ENCODE peak calls at places on chromosomes 4 and X, in seven cellular contexts. M is SK-N-SH, Y is K562, Z is HepG2, C is GM12892, F is GM12878, P is H1. Q is an unnamed sample.

GRCh38 chrX:48068096-48068887 is 3.1 kb downstream of the ZNF630 start:
- DNase-seq in P (no peak), Y (no peak), Z (no peak), M (peak), F (no peak), C (no peak), Q (no peak)

GRCh38 chr4:149956678-149957077 is 121.6 kb upstream of the DCLK2 start:
- DNase-seq in Z (no peak), M (no peak), F (no peak), Y (no peak), C (no peak), P (no peak), Q (no peak)

GRCh38 chrX:39821011-39821708 is 276.6 kb downstream of the BCOR start:
- DNase-seq in Y (no peak), F (no peak), P (peak), C (peak), M (peak), Z (no peak), Q (no peak)

GRCh38 chr4:1767058-1767769 is 25.9 kb upstream of the FGFR3 start:
- DNase-seq in M (peak), Y (peak), P (no peak), C (no peak), F (no peak), Z (no peak), Q (no peak)

GRCh38 chr4:2250764-2251072 is 8.8 kb upstream of the HAUS3 start:
- DNase-seq in M (peak), C (peak), Z (no peak), P (no peak), Y (no peak), F (no peak), Q (peak)

GRCh38 chrX:123291623-123292022 is 107.5 kb downstream of the GRIA3 start:
- DNase-seq in M (peak), Y (no peak), P (no peak), F (no peak), Z (no peak), C (no peak), Q (no peak)

GRCh38 chr4:161856711-161857326 is 307.0 kb downstream of the FSTL5 start:
- DNase-seq in C (no peak), M (peak), Z (no peak), P (no peak), Y (no peak), F (no peak), Q (no peak)

GRCh38 chr4:96677499-96677898 is 837.6 kb downstream of the PDHA2 start:
- DNase-seq in C (no peak), Z (no peak), Y (no peak), P (no peak), F (no peak), M (no peak), Q (no peak)

GRCh38 chrX:40912576-40912975 is 172.7 kb upstream of the USP9X start:
- DNase-seq in C (no peak), M (no peak), Z (no peak), F (no peak), P (no peak), Y (no peak), Q (no peak)

GRCh38 chrX:105515561-105515960 is 295.1 kb upstream of the TEX13A start:
- DNase-seq in F (no peak), Z (no peak), C (no peak), Y (no peak), M (no peak), P (no peak), Q (no peak)

GRCh38 chrX:15749642-15750610 is 11.9 kb downstream of the CA5B start:
- DNase-seq in Z (no peak), Y (no peak), F (no peak), M (no peak), P (no peak), C (no peak), Q (no peak)

GRCh38 chrX:15739886-15740285 is 1.8 kb downstream of the CA5B start:
- DNase-seq in P (no peak), M (no peak), C (no peak), F (no peak), Z (no peak), Y (no peak), Q (no peak)

GRCh38 chrX:15747626-15748173 is 9.6 kb downstream of the CA5B start:
- DNase-seq in M (no peak), Y (no peak), Z (no peak), F (no peak), C (no peak), P (no peak), Q (no peak)

GRCh38 chrX:15745179-15745578 is 7.1 kb downstream of the CA5B start:
- DNase-seq in Y (no peak), M (no peak), Z (peak), F (no peak), P (no peak), C (no peak), Q (no peak)

DNA sequence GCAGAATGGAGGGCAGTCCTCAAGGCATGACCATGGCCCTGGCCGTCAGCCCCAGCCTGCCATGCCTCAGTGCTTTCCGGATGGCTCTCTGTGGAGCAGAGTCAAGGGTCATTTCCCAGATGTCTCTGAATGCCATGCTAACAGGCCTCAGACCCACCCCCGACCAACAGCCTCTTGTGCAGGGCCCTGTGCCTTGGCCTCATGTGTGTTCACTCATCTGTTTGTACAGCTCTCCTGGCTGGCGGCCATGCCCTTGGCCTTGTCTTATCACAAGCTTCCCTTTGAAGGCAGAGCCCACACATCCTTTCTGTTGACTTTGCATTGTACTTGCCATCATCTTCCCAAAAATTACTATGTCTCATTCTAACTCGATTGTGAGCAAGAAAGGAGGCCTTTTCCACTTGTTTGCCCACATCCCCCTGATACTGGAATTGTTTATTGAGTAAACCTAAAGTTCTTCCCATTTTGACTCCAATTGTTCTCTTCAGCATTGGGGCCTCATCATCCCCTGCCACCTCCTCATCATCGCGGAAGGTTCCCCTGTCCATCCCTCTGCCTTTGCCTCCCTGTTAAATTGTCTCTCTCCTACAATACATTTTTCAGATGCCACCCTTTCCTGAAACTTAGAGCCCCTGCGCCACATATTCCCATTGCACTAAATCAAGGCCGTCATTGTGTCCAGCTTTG is 6.3 kb downstream of the CA5B start:
- DNase-seq in P (no peak), F (no peak), C (no peak), Z (peak), Y (no peak), M (no peak), Q (no peak)
- TF ChIP-seq TAF1 in P (no peak), F (no peak), C (no peak), Z (no peak), Y (no peak), M (no peak), Q (no peak)

GRCh38 chr4:123699823-123700822 is 303.5 kb downstream of the SPRY1 start:
- DNase-seq in Z (peak), P (no peak), M (no peak), Y (no peak), C (no peak), F (no peak), Q (no peak)
- TF ChIP-seq TAF1 in Z (no peak), P (no peak), M (no peak), Y (no peak), C (no peak), F (no peak), Q (no peak)

GRCh38 chr4:146340798-146341197 is 126.5 kb downstream of the REELD1 start:
- DNase-seq in Z (no peak), Y (no peak), P (no peak), C (no peak), F (no peak), M (peak), Q (no peak)
- TF ChIP-seq TAF1 in Z (no peak), Y (no peak), P (no peak), C (no peak), F (no peak), M (no peak), Q (no peak)

GRCh38 chr4:39975488-39976089 is 2.1 kb downstream of the PDS5A start:
- DNase-seq in C (no peak), Z (no peak), P (no peak), M (no peak), Y (no peak), F (no peak), Q (no peak)

GRCh38 chr4:39977489-39978377 is at the start of gene PDS5A:
- DNase-seq in Y (peak), Z (peak), C (peak), P (peak), F (peak), M (peak), Q (peak)

GRCh38 chr4:39978378-39978775 is 666 bp upstream of the PDS5A start:
- DNase-seq in Y (no peak), F (no peak), Z (no peak), P (no peak), M (no peak), C (no peak), Q (no peak)

GRCh38 chr4:39976141-39976944 is 1.4 kb downstream of the PDS5A start:
- DNase-seq in M (peak), Y (peak), Z (peak), C (peak), F (no peak), P (peak), Q (peak)

GRCh38 chr4:39976945-39977488 is 694 bp downstream of the PDS5A start:
- DNase-seq in F (no peak), Z (no peak), Y (no peak), P (no peak), C (peak), M (no peak), Q (peak)
- TF ChIP-seq TAF1 in F (no peak), Z (peak), Y (no peak), P (no peak), C (no peak), M (no peak), Q (no peak)

GRCh38 chrX:57241967-57242366 is 44.5 kb upstream of the FAAH2 start:
- DNase-seq in C (no peak), F (no peak), Y (no peak), P (no peak), M (no peak), Z (no peak), Q (no peak)
- TF ChIP-seq TAF1 in C (no peak), F (no peak), Y (no peak), P (no peak), M (no peak), Z (no peak), Q (no peak)

GRCh38 chr4:107838763-107839162 is 14.0 kb downstream of the SGMS2 start:
- DNase-seq in F (no peak), P (no peak), C (no peak), M (no peak), Y (no peak), Z (no peak), Q (no peak)
- TF ChIP-seq TAF1 in F (no peak), P (no peak), C (no peak), M (no peak), Y (no peak), Z (no peak), Q (no peak)

DNA sequence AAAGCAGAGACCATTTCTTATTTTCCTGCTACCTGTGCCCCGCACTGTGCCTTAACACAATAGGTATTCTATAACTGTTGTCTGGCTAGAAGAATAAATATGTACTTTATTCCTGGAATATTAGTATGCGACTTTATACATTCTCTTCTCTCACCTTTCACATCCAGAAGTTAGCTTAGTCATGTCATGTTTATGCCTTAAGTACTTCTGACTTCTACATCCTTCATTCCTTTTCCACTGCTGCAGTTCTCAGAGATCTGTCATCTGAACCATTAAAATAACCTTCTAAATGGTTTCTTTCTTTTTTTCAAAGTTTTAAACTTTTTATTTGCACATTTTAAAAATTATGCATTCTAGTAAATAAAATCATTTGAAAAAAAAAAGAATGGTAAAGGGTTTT is 34.4 kb downstream of the KIF4A start:
- DNase-seq in C (no peak), F (no peak), Z (no peak), M (no peak), Y (no peak), P (no peak), Q (no peak)
- TF ChIP-seq TAF1 in C (no peak), F (no peak), Z (no peak), M (no peak), Y (no peak), P (no peak), Q (no peak)

DNA sequence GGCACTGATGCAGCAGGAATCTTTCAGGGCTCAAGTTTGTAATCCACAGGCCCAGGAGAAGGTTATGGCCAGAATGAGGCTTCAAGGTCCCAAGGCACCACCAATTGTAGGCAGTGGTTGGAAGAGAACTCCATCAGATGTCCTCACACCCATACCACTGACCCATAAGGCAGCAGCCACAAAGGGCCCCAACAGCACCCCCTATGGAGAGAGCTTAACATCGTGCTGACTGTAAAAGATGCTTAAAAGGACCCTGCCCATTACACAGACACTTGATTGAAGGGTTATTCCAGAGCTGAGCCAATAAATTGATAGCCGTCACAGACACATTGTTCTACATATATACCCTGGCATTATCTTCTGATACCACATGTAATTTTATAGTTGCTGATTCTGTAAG is 113.7 kb downstream of the SOWAHB start:
- DNase-seq in M (no peak), F (no peak), P (no peak), C (no peak), Y (no peak), Z (no peak), Q (no peak)
- TF ChIP-seq TAF1 in M (no peak), F (no peak), P (no peak), C (no peak), Y (no peak), Z (no peak), Q (no peak)

Q was measured in GM12891.